ENCODE peak calls at places on chromosomes 13 and 19, in five cellular contexts. H is pancreas, R is hepatocyte, C is breast epithelium, J is neural crest cell. O is an unnamed sample.

GRCh38 chr19:926595-927043 is 784 bp downstream of the ARID3A start:
- DNase-seq in H (no peak), R (peak; percentile 75), C (no peak), J (no peak), O (no peak)

GRCh38 chr19:3098515-3099346 is 4.6 kb downstream of the GNA11 start:
- DNase-seq in H (peak; percentile 51), R (no peak), C (no peak), J (no peak), O (no peak)

GRCh38 chr19:30227661-30228112 is 144.5 kb upstream of the ZNF536 start:
- DNase-seq in H (peak; percentile 45), R (peak; percentile 88), C (no peak), J (peak; percentile 79), O (peak; percentile 89)

GRCh38 chr13:98207411-98207810 is 30.3 kb upstream of the RNF113B start:
- DNase-seq in H (no peak), R (no peak), C (no peak), J (no peak), O (no peak)

GRCh38 chr13:24407844-24408243 is 98.5 kb downstream of the C1QTNF9 start:
- DNase-seq in H (no peak), R (no peak), C (no peak), J (no peak), O (no peak)

GRCh38 chr19:6276447-6276846 is 3.3 kb downstream of the MLLT1 start:
- DNase-seq in H (no peak), R (peak; percentile 43), C (peak; percentile 47), J (no peak), O (no peak)

GRCh38 chr19:34808566-34808965 is 35.6 kb upstream of the ZNF599 start:
- DNase-seq in H (no peak), R (no peak), C (no peak), J (no peak), O (no peak)

GRCh38 chr13:45847554-45848224 is 3.9 kb downstream of the SIAH3 start:
- DNase-seq in H (no peak), R (peak; percentile 16), C (no peak), J (no peak), O (no peak)

GRCh38 chr19:40246292-40247073 is 20.0 kb upstream of the CCNP start:
- DNase-seq in H (no peak), R (no peak), C (no peak), J (no peak), O (no peak)

GRCh38 chr19:49997709-49998108 is 27.5 kb downstream of the VRK3 start:
- DNase-seq in H (no peak), R (no peak), C (no peak), J (no peak), O (peak; percentile 19)

GRCh38 chr19:39007096-39007495 is 25.3 kb downstream of the FBXO27 start:
- DNase-seq in H (no peak), R (no peak), C (no peak), J (no peak), O (no peak)

GRCh38 chr19:11044436-11044835 is 44.8 kb upstream of the LDLR start:
- DNase-seq in H (no peak), R (no peak), C (no peak), J (no peak), O (no peak)

GRCh38 chr13:45943965-45944364 is 92.4 kb upstream of the SIAH3 start:
- DNase-seq in H (no peak), R (no peak), C (no peak), J (no peak), O (no peak)

GRCh38 chr13:32261567-32261966 is 53.6 kb downstream of the ZAR1L start:
- DNase-seq in H (peak; percentile 9), R (peak; percentile 76), C (no peak), J (no peak), O (no peak)

GRCh38 chr13:113034451-113035208 is 65.6 kb downstream of the MCF2L start:
- DNase-seq in H (peak; percentile 18), R (peak; percentile 67), C (no peak), J (peak; percentile 53), O (peak; percentile 62)

GRCh38 chr19:1007852-1008251 is 7.6 kb downstream of the GRIN3B start:
- DNase-seq in H (no peak), R (no peak), C (no peak), J (no peak), O (no peak)

GRCh38 chr19:17527326-17527725 is 15.9 kb downstream of the PGLS start:
- DNase-seq in H (no peak), R (no peak), C (no peak), J (no peak), O (no peak)

GRCh38 chr13:20814224-20814910 is 40.6 kb upstream of the EEF1AKMT1 start:
- DNase-seq in H (peak; percentile 68), R (peak; percentile 60), C (peak; percentile 61), J (no peak), O (no peak)

GRCh38 chr13:45446181-45446580 is 18.6 kb upstream of the COG3 start:
- DNase-seq in H (no peak), R (no peak), C (no peak), J (no peak), O (no peak)

GRCh38 chr13:43516401-43516826 is 270.4 kb downstream of the ENOX1 start:
- DNase-seq in H (no peak), R (peak; percentile 47), C (no peak), J (no peak), O (no peak)

GRCh38 chr19:16248380-16249023 is 50.8 kb downstream of the AP1M1 start:
- DNase-seq in H (no peak), R (no peak), C (no peak), J (no peak), O (no peak)

GRCh38 chr13:98794498-98794897 is 42.0 kb upstream of the SLC15A1 start:
- DNase-seq in H (no peak), R (no peak), C (no peak), J (no peak), O (no peak)

GRCh38 chr13:106155411-106155810 is 380.1 kb downstream of the EFNB2 start:
- DNase-seq in H (no peak), R (no peak), C (no peak), J (no peak), O (no peak)

GRCh38 chr19:27777242-27777641 is 1435.7 kb downstream of the UQCRFS1 start:
- DNase-seq in H (no peak), R (no peak), C (no peak), J (no peak), O (no peak)

GRCh38 chr19:16161848-16162247 is 11.5 kb downstream of the CIB3 start:
- DNase-seq in H (no peak), R (no peak), C (no peak), J (no peak), O (no peak)

GRCh38 chr13:32824671-32825070 is 191.6 kb upstream of the KL start:
- DNase-seq in H (no peak), R (peak; percentile 77), C (no peak), J (no peak), O (no peak)

GRCh38 chr13:99687728-99688397 is 186.6 kb downstream of the TM9SF2 start:
- DNase-seq in H (no peak), R (no peak), C (no peak), J (no peak), O (no peak)

GRCh38 chr19:31354919-31355318 is 5.7 kb upstream of the TSHZ3 start:
- DNase-seq in H (no peak), R (no peak), C (no peak), J (no peak), O (peak; percentile 38)

GRCh38 chr13:28370448-28370847 is 124.5 kb downstream of the FLT1 start:
- DNase-seq in H (no peak), R (no peak), C (no peak), J (no peak), O (no peak)

GRCh38 chr19:11361037-11361770 is 6.0 kb downstream of the PLPPR2 start:
- DNase-seq in H (peak; percentile 56), R (peak; percentile 88), C (no peak), J (peak; percentile 85), O (peak; percentile 80)

GRCh38 chr19:31882709-31883108 is 462.7 kb upstream of the ZNF507 start:
- DNase-seq in H (no peak), R (no peak), C (no peak), J (no peak), O (no peak)

GRCh38 chr19:34269968-34270621 is 15.7 kb downstream of the GARRE1 start:
- DNase-seq in H (peak; percentile 49), R (peak; percentile 12), C (peak; percentile 63), J (no peak), O (peak; percentile 54)

GRCh38 chr19:14363203-14364097 is 17.8 kb upstream of the ADGRE5 start:
- DNase-seq in H (no peak), R (peak; percentile 69), C (peak; percentile 41), J (peak; percentile 53), O (peak; percentile 64)

GRCh38 chr13:25771641-25772478 is 280.0 kb downstream of the SHISA2 start:
- DNase-seq in H (no peak), R (no peak), C (no peak), J (no peak), O (no peak)

GRCh38 chr13:27770809-27771208 is 21.5 kb upstream of the GSX1 start:
- DNase-seq in H (no peak), R (peak; percentile 43), C (no peak), J (no peak), O (peak; percentile 44)

GRCh38 chr19:48895226-48895625 is 3.3 kb downstream of the TULP2 start:
- DNase-seq in H (no peak), R (no peak), C (no peak), J (no peak), O (no peak)

GRCh38 chr19:48896191-48896720 is 2.3 kb downstream of the TULP2 start:
- DNase-seq in H (peak; percentile 63), R (peak; percentile 66), C (no peak), J (peak; percentile 30), O (no peak)

GRCh38 chr19:48900477-48901452 is 653 bp downstream of the NUCB1 start:
- DNase-seq in H (no peak), R (no peak), C (peak; percentile 32), J (no peak), O (no peak)

GRCh38 chr19:48897181-48897580 is 1.4 kb downstream of the TULP2 start:
- DNase-seq in H (no peak), R (no peak), C (no peak), J (no peak), O (no peak)

GRCh38 chr19:48899781-48900476 is at the start of gene NUCB1:
- DNase-seq in H (peak; percentile 98), R (peak; percentile 99), C (peak; percentile 99), J (peak; percentile 99), O (peak; percentile 98)
- TF ChIP-seq CTCF in H (no peak), R (peak; percentile 19), C (peak; percentile 42), J (peak; percentile 42), O (no peak)

GRCh38 chr13:37149380-37149779 is 43.9 kb upstream of the CSNK1A1L start:
- DNase-seq in H (no peak), R (no peak), C (no peak), J (no peak), O (no peak)
- TF ChIP-seq CTCF in H (no peak), R (no peak), C (no peak), J (no peak), O (no peak)

GRCh38 chr13:59996461-59996860 is 167.3 kb downstream of the DIAPH3 start:
- DNase-seq in H (no peak), R (peak; percentile 8), C (no peak), J (no peak), O (no peak)
- TF ChIP-seq CTCF in H (no peak), R (no peak), C (no peak), J (no peak), O (no peak)

GRCh38 chr19:48826606-48827020 is 9.7 kb downstream of the HSD17B14 start:
- DNase-seq in H (peak; percentile 56), R (no peak), C (no peak), J (no peak), O (peak; percentile 46)
- TF ChIP-seq CTCF in H (no peak), R (peak; percentile 21), C (no peak), J (peak; percentile 22), O (peak; percentile 45)